ENCODE peak calls at places on chromosomes 4 and X, in four cellular contexts. One of them, this sample, is unnamed.

GRCh38 chr4:147078362-147078761 is 132.7 kb upstream of the TTC29 start:
- DNase-seq in suprapubic skin: no peak
- DNase-seq in RWPE1: no peak
- DNase-seq in H9: no peak
- DNase-seq in this sample: no peak

GRCh38 chr4:150960079-150960478 is 55.0 kb downstream of the LRBA start:
- DNase-seq in suprapubic skin: no peak
- DNase-seq in H9: no peak
- DNase-seq in RWPE1: no peak
- DNase-seq in this sample: no peak

GRCh38 chr4:105650190-105650589 is 58.3 kb downstream of the INTS12 start:
- DNase-seq in H9: no peak
- DNase-seq in suprapubic skin: no peak
- DNase-seq in RWPE1: no peak
- DNase-seq in this sample: no peak

GRCh38 chr4:138175337-138175794 is 66.8 kb downstream of the SLC7A11 start:
- DNase-seq in suprapubic skin: no peak
- DNase-seq in RWPE1: no peak
- DNase-seq in H9: no peak
- DNase-seq in this sample: no peak

GRCh38 chr4:7049739-7050138 is 6.6 kb downstream of the TADA2B start:
- DNase-seq in H9: no peak
- DNase-seq in RWPE1: no peak
- DNase-seq in suprapubic skin: no peak
- DNase-seq in this sample: no peak

GRCh38 chrX:43644124-43644701 is 11.9 kb upstream of the MAOA start:
- DNase-seq in H9: no peak
- DNase-seq in RWPE1: peak; percentile 38
- DNase-seq in suprapubic skin: no peak
- DNase-seq in this sample: no peak

GRCh38 chr4:128553665-128554515 is 255.6 kb upstream of the JADE1 start:
- DNase-seq in RWPE1: no peak
- DNase-seq in H9: no peak
- DNase-seq in suprapubic skin: no peak
- DNase-seq in this sample: no peak

GRCh38 chrX:20252392-20253231 is 14.1 kb downstream of the RPS6KA3 start:
- DNase-seq in H9: peak; percentile 55
- DNase-seq in suprapubic skin: no peak
- DNase-seq in RWPE1: no peak
- DNase-seq in this sample: peak; percentile 70

GRCh38 chrX:29397506-29397905 is 810.3 kb downstream of the IL1RAPL1 start:
- DNase-seq in suprapubic skin: no peak
- DNase-seq in RWPE1: no peak
- DNase-seq in H9: no peak
- DNase-seq in this sample: no peak

GRCh38 chrX:17535229-17535628 is 160.2 kb downstream of the NHS start:
- DNase-seq in H9: peak; percentile 56
- DNase-seq in RWPE1: no peak
- DNase-seq in suprapubic skin: no peak
- DNase-seq in this sample: no peak

GRCh38 chrX:120308959-120309872 is 2.0 kb downstream of the TMEM255A start:
- DNase-seq in RWPE1: peak; percentile 25
- DNase-seq in suprapubic skin: no peak
- DNase-seq in H9: peak; percentile 81
- DNase-seq in this sample: peak; percentile 60

GRCh38 chr4:5146248-5146647 is 95.0 kb downstream of the STK32B start:
- DNase-seq in RWPE1: no peak
- DNase-seq in H9: peak; percentile 13
- DNase-seq in suprapubic skin: no peak
- DNase-seq in this sample: no peak

GRCh38 chr4:5101571-5101970 is 50.3 kb downstream of the STK32B start:
- DNase-seq in RWPE1: no peak
- DNase-seq in suprapubic skin: no peak
- DNase-seq in H9: no peak
- DNase-seq in this sample: no peak

GRCh38 chrX:43731086-43731485 is 75.0 kb downstream of the MAOA start:
- DNase-seq in RWPE1: no peak
- DNase-seq in suprapubic skin: no peak
- DNase-seq in H9: no peak
- DNase-seq in this sample: no peak

GRCh38 chrX:51837451-51837850 is 56.0 kb upstream of the MAGED1 start:
- DNase-seq in H9: no peak
- DNase-seq in suprapubic skin: no peak
- DNase-seq in RWPE1: no peak
- DNase-seq in this sample: no peak

GRCh38 chrX:19063030-19063429 is 59.2 kb downstream of the ADGRG2 start:
- DNase-seq in suprapubic skin: no peak
- DNase-seq in H9: no peak
- DNase-seq in RWPE1: no peak
- DNase-seq in this sample: no peak

GRCh38 chr4:140652601-140653000 is 83.8 kb upstream of the UCP1 start:
- DNase-seq in H9: no peak
- DNase-seq in suprapubic skin: no peak
- DNase-seq in RWPE1: no peak
- DNase-seq in this sample: no peak

GRCh38 chr4:8104491-8105302 is 53.9 kb downstream of the ABLIM2 start:
- DNase-seq in RWPE1: no peak
- DNase-seq in suprapubic skin: no peak
- DNase-seq in H9: no peak
- DNase-seq in this sample: no peak

GRCh38 chr4:4384837-4385236 is 2.1 kb upstream of the NSG1 start:
- DNase-seq in H9: peak; percentile 85
- DNase-seq in suprapubic skin: no peak
- DNase-seq in RWPE1: no peak
- DNase-seq in this sample: peak; percentile 78

GRCh38 chr4:39480902-39481695 is 22.2 kb downstream of the LIAS start:
- DNase-seq in suprapubic skin: no peak
- DNase-seq in RWPE1: no peak
- DNase-seq in H9: no peak
- DNase-seq in this sample: no peak

GRCh38 chr4:186725422-186726149 is 1.9 kb upstream of the FAT1 start:
- DNase-seq in RWPE1: peak; percentile 74
- DNase-seq in suprapubic skin: no peak
- DNase-seq in H9: peak; percentile 70
- DNase-seq in this sample: peak; percentile 70

GRCh38 chrX:103253608-103254007 is 1.3 kb downstream of the TCEAL8 start:
- DNase-seq in H9: no peak
- DNase-seq in suprapubic skin: no peak
- DNase-seq in RWPE1: no peak
- DNase-seq in this sample: no peak

GRCh38 chr4:64479338-64479737 is 70.1 kb upstream of the TECRL start:
- DNase-seq in H9: no peak
- DNase-seq in suprapubic skin: no peak
- DNase-seq in RWPE1: no peak
- DNase-seq in this sample: no peak

GRCh38 chr4:126405369-126405982 is 1090.7 kb downstream of the FAT4 start:
- DNase-seq in suprapubic skin: no peak
- DNase-seq in RWPE1: no peak
- DNase-seq in H9: peak; percentile 32
- DNase-seq in this sample: no peak

GRCh38 chr4:181301735-181302380 is 941.3 kb upstream of the TENM3 start:
- DNase-seq in H9: peak; percentile 57
- DNase-seq in RWPE1: peak; percentile 17
- DNase-seq in suprapubic skin: no peak
- DNase-seq in this sample: peak; percentile 66

GRCh38 chr4:119113033-119113655 is 22.5 kb upstream of the MYOZ2 start:
- DNase-seq in suprapubic skin: no peak
- DNase-seq in RWPE1: peak; percentile 87
- DNase-seq in H9: no peak
- DNase-seq in this sample: no peak

GRCh38 chr4:180060159-180060889 is 2182.9 kb upstream of the TENM3 start:
- DNase-seq in suprapubic skin: no peak
- DNase-seq in RWPE1: no peak
- DNase-seq in H9: no peak
- DNase-seq in this sample: no peak

GRCh38 chrX:67614006-67614405 is 70.2 kb downstream of the AR start:
- DNase-seq in H9: no peak
- DNase-seq in RWPE1: no peak
- DNase-seq in suprapubic skin: no peak
- DNase-seq in this sample: no peak

GRCh38 chrX:13078739-13079444 is 34.5 kb upstream of the FAM9C start:
- DNase-seq in RWPE1: no peak
- DNase-seq in H9: no peak
- DNase-seq in suprapubic skin: no peak
- DNase-seq in this sample: no peak

GRCh38 chrX:71532078-71532752 is 689 bp upstream of the OGT start:
- DNase-seq in RWPE1: no peak
- DNase-seq in suprapubic skin: no peak
- DNase-seq in H9: no peak
- DNase-seq in this sample: no peak

GRCh38 chr4:6829077-6829476 is 46.5 kb downstream of the KIAA0232 start:
- DNase-seq in RWPE1: no peak
- DNase-seq in H9: no peak
- DNase-seq in suprapubic skin: no peak
- DNase-seq in this sample: no peak

GRCh38 chr4:130233377-130234047 is 1137.6 kb downstream of the C4orf33 start:
- DNase-seq in suprapubic skin: no peak
- DNase-seq in H9: no peak
- DNase-seq in RWPE1: no peak
- DNase-seq in this sample: no peak

GRCh38 chr4:75630174-75630931 is at the start of gene CDKL2:
- DNase-seq in RWPE1: peak; percentile 93
- DNase-seq in H9: peak; percentile 95
- DNase-seq in suprapubic skin: peak; percentile 89
- DNase-seq in this sample: peak; percentile 87

GRCh38 chr4:15365641-15366040 is 62.2 kb upstream of the C1QTNF7 start:
- DNase-seq in H9: no peak
- DNase-seq in RWPE1: no peak
- DNase-seq in suprapubic skin: no peak
- DNase-seq in this sample: no peak

GRCh38 chr4:82515705-82516104 is 46.1 kb downstream of the TMEM150C start:
- DNase-seq in RWPE1: no peak
- DNase-seq in suprapubic skin: no peak
- DNase-seq in H9: no peak
- DNase-seq in this sample: no peak

GRCh38 chrX:30275498-30275897 is 28.6 kb downstream of the MAGEB1 start:
- DNase-seq in suprapubic skin: no peak
- DNase-seq in H9: no peak
- DNase-seq in RWPE1: peak; percentile 3
- DNase-seq in this sample: no peak

GRCh38 chr4:157052429-157053040 is 23.4 kb upstream of the GLRB start:
- DNase-seq in RWPE1: no peak
- DNase-seq in suprapubic skin: no peak
- DNase-seq in H9: peak; percentile 52
- DNase-seq in this sample: no peak

GRCh38 chrX:40320819-40321218 is 223.1 kb upstream of the BCOR start:
- DNase-seq in H9: no peak
- DNase-seq in suprapubic skin: no peak
- DNase-seq in RWPE1: no peak
- DNase-seq in this sample: no peak

DNA sequence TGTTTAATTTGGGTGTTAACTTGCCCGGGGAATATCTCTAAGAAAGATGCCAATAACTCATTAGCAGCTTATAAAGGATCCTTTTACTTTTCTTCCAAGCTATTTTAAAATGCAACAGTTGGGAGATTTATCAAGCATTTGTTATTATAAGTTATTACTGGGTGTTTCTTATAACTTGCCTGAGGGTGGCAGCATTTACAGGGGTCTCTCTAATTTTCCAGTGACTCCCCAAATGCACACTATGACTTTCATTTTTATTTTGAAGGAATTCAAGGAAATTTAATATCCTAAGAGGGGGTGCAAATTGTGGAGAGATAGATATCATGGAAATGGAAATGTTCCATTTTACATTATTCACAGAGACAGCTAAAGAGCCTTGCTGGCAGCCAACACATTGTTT is 138.0 kb downstream of the PDGFRA start:
- DNase-seq in RWPE1: no peak
- DNase-seq in H9: no peak
- DNase-seq in suprapubic skin: no peak
- DNase-seq in this sample: no peak
- TF ChIP-seq CTCF in RWPE1: no peak
- TF ChIP-seq CTCF in H9: peak; percentile 17
- TF ChIP-seq CTCF in suprapubic skin: no peak
- TF ChIP-seq CTCF in this sample: no peak

GRCh38 chr4:107760281-107760947 is 40.4 kb upstream of the PAPSS1 start:
- DNase-seq in H9: no peak
- DNase-seq in RWPE1: peak; percentile 55
- DNase-seq in suprapubic skin: no peak
- DNase-seq in this sample: peak; percentile 19
- TF ChIP-seq CTCF in H9: peak; percentile 44
- TF ChIP-seq CTCF in RWPE1: peak; percentile 16
- TF ChIP-seq CTCF in suprapubic skin: no peak
- TF ChIP-seq CTCF in this sample: peak; percentile 9

GRCh38 chr4:24073948-24074347 is 184.1 kb upstream of the PPARGC1A start:
- DNase-seq in suprapubic skin: no peak
- DNase-seq in RWPE1: no peak
- DNase-seq in H9: no peak
- DNase-seq in this sample: no peak
- TF ChIP-seq CTCF in suprapubic skin: no peak
- TF ChIP-seq CTCF in RWPE1: no peak
- TF ChIP-seq CTCF in H9: no peak
- TF ChIP-seq CTCF in this sample: no peak

GRCh38 chr4:169068423-169068822 is 58.4 kb upstream of the CBR4 start:
- DNase-seq in H9: peak; percentile 45
- DNase-seq in RWPE1: no peak
- DNase-seq in suprapubic skin: no peak
- DNase-seq in this sample: no peak
- TF ChIP-seq CTCF in H9: no peak
- TF ChIP-seq CTCF in RWPE1: no peak
- TF ChIP-seq CTCF in suprapubic skin: no peak
- TF ChIP-seq CTCF in this sample: no peak

GRCh38 chrX:4277122-4277521 is 563.7 kb upstream of the PRKX start:
- DNase-seq in H9: no peak
- DNase-seq in suprapubic skin: no peak
- DNase-seq in RWPE1: no peak
- DNase-seq in this sample: no peak
- TF ChIP-seq CTCF in H9: peak; percentile 66
- TF ChIP-seq CTCF in suprapubic skin: no peak
- TF ChIP-seq CTCF in RWPE1: no peak
- TF ChIP-seq CTCF in this sample: no peak

GRCh38 chrX:54977387-54977786 is 16.6 kb downstream of the PFKFB1 start:
- DNase-seq in RWPE1: no peak
- DNase-seq in H9: no peak
- DNase-seq in suprapubic skin: no peak
- DNase-seq in this sample: no peak

GRCh38 chrX:54980334-54980733 is 13.7 kb downstream of the PFKFB1 start:
- DNase-seq in RWPE1: no peak
- DNase-seq in H9: no peak
- DNase-seq in suprapubic skin: no peak
- DNase-seq in this sample: no peak

GRCh38 chrX:54979432-54979831 is 14.6 kb downstream of the PFKFB1 start:
- DNase-seq in H9: no peak
- DNase-seq in RWPE1: no peak
- DNase-seq in suprapubic skin: no peak
- DNase-seq in this sample: no peak

DNA sequence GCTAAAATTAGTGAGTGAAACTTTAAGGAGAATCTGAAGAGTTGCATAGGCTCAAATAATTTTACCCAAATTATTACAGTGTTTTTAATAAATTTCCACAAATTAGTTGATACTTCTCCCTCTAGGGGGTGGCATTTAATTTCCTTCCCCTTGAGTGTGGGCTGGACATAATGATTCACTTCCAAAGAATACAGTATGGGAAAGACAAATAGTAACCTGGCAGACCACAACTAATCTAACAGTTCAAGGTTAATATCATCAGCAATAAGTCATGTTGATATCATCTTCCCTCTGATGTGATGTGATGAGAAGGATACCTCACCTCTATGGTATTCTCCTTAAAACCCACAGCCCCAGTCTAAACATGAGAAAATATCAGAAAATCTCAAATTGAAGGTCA is 15.5 kb downstream of the PFKFB1 start:
- DNase-seq in suprapubic skin: no peak
- DNase-seq in RWPE1: peak; percentile 38
- DNase-seq in H9: no peak
- DNase-seq in this sample: no peak
- TF ChIP-seq CTCF in suprapubic skin: no peak
- TF ChIP-seq CTCF in RWPE1: no peak
- TF ChIP-seq CTCF in H9: no peak
- TF ChIP-seq CTCF in this sample: no peak

This sample was measured in glutamatergic neuron.